ENCODE peak calls at places on chromosomes 7 and 10, in eight cellular contexts. L is SJCRH30; W is heart right ventricle; N is stimulated activated CD4-positive, alpha-beta T cell treated with anti-CD3 and anti-CD28 coated beads, TNF-alpha, amount 100 ng/mL, for 24 hours; C is IMR-90; Q is activated T-helper 1 cell treated with Interleukin-2 at 50 U/mL for 16 hours; A is NCI-H345; I is H54. K is an unnamed sample.

GRCh38 chr10:5014936-5015335 is 11.3 kb upstream of the AKR1C2 start:
- DNase-seq in I (no peak), Q (no peak), C (no peak), W (no peak), A (no peak), N (no peak), L (no peak), K (peak)

GRCh38 chr10:118966131-118967125 is 63.1 kb upstream of the NANOS1 start:
- DNase-seq in W (peak), C (no peak), L (no peak), I (no peak), A (no peak), N (no peak), Q (no peak), K (no peak)

GRCh38 chr10:67869996-67870395 is 14.5 kb upstream of the SIRT1 start:
- DNase-seq in A (no peak), N (no peak), C (no peak), L (no peak), W (no peak), Q (no peak), I (no peak), K (no peak)

GRCh38 chr10:32000937-32001336 is 55.3 kb downstream of the KIF5B start:
- DNase-seq in N (no peak), L (no peak), A (no peak), C (peak), W (no peak), Q (no peak), I (no peak), K (peak)

GRCh38 chr7:38318803-38319416 is 45.5 kb upstream of the TARP start:
- DNase-seq in L (peak), I (peak), C (peak), Q (no peak), N (no peak), W (peak), A (peak), K (peak)

GRCh38 chr7:54798569-54798968 is 39.6 kb upstream of the SEC61G start:
- DNase-seq in W (no peak), C (no peak), I (no peak), A (no peak), Q (no peak), N (no peak), L (no peak), K (no peak)

GRCh38 chr10:75972494-75973276 is 541.3 kb downstream of the LRMDA start:
- DNase-seq in Q (no peak), C (peak), A (peak), I (no peak), W (no peak), L (peak), N (no peak), K (no peak)

GRCh38 chr7:79506481-79506880 is 53.0 kb upstream of the MAGI2 start:
- DNase-seq in Q (no peak), A (no peak), N (no peak), W (no peak), I (no peak), L (peak), C (peak), K (peak)

GRCh38 chr7:82417898-82418297 is 25.7 kb downstream of the CACNA2D1 start:
- DNase-seq in W (no peak), Q (no peak), N (no peak), L (no peak), A (no peak), C (no peak), I (no peak), K (no peak)

GRCh38 chr7:98514211-98515150 is 102.6 kb upstream of the NPTX2 start:
- DNase-seq in Q (no peak), A (no peak), N (no peak), I (no peak), C (no peak), L (no peak), W (no peak), K (no peak)

GRCh38 chr10:28054211-28054888 is 55.5 kb upstream of the ODAD2 start:
- DNase-seq in L (no peak), W (no peak), Q (no peak), N (no peak), A (no peak), I (peak), C (peak), K (peak)

GRCh38 chr7:411677-412312 is 107.9 kb downstream of the PDGFA start:
- DNase-seq in A (no peak), L (no peak), Q (no peak), W (no peak), I (no peak), N (no peak), C (no peak), K (no peak)

GRCh38 chr7:77450613-77451012 is 34.5 kb upstream of the GSAP start:
- DNase-seq in A (no peak), W (no peak), N (no peak), I (no peak), C (no peak), L (no peak), Q (no peak), K (no peak)

GRCh38 chr10:127907411-127908105 is 655 bp downstream of the PTPRE start:
- DNase-seq in I (no peak), C (no peak), W (peak), Q (no peak), A (peak), L (no peak), N (no peak), K (no peak)

GRCh38 chr10:119493155-119493554 is 49.4 kb downstream of the RGS10 start:
- DNase-seq in I (no peak), L (no peak), N (no peak), A (no peak), W (no peak), Q (no peak), C (no peak), K (no peak)

GRCh38 chr10:34526758-34527730 is 288.1 kb downstream of the PARD3 start:
- DNase-seq in N (no peak), W (peak), I (no peak), Q (no peak), C (peak), A (no peak), L (no peak), K (peak)

GRCh38 chr7:95595825-95596182 is 512 bp downstream of the PDK4 start:
- DNase-seq in C (no peak), L (no peak), A (no peak), N (no peak), I (no peak), Q (no peak), W (no peak), K (no peak)

GRCh38 chr10:24848169-24848688 is 104.2 kb downstream of the PRTFDC1 start:
- DNase-seq in W (no peak), A (no peak), Q (no peak), L (no peak), N (no peak), C (peak), I (no peak), K (no peak)

GRCh38 chr10:13787015-13787421 is 200.3 kb downstream of the PRPF18 start:
- DNase-seq in Q (peak), W (peak), N (peak), L (no peak), I (peak), A (no peak), C (peak), K (peak)

GRCh38 chr7:1421946-1422345 is 37.3 kb downstream of the MICALL2 start:
- DNase-seq in W (no peak), C (no peak), A (no peak), Q (no peak), L (no peak), I (no peak), N (no peak), K (no peak)

GRCh38 chr7:26305869-26306665 is 14.4 kb downstream of the SNX10 start:
- DNase-seq in A (no peak), Q (no peak), N (no peak), C (no peak), W (no peak), L (no peak), I (no peak), K (no peak)

GRCh38 chr10:102432162-102432950 is at the start of gene CUEDC2:
- DNase-seq in I (peak), N (peak), Q (peak), A (peak), L (peak), C (peak), W (peak), K (peak)

GRCh38 chr7:35680403-35681013 is 14.4 kb downstream of the HERPUD2 start:
- DNase-seq in Q (no peak), C (no peak), L (no peak), W (no peak), I (no peak), A (no peak), N (no peak), K (no peak)

GRCh38 chr7:99374121-99375064 is at the start of gene ARPC1B:
- DNase-seq in I (peak), N (peak), A (peak), L (peak), Q (peak), C (peak), W (peak), K (peak)

GRCh38 chr10:75335191-75335590 is 66.4 kb downstream of the ZNF503 start:
- DNase-seq in L (no peak), C (no peak), A (no peak), I (no peak), N (no peak), W (no peak), Q (no peak), K (no peak)

GRCh38 chr7:79176859-79177477 is 276.5 kb downstream of the MAGI2 start:
- DNase-seq in L (peak), W (peak), C (peak), N (no peak), I (no peak), Q (no peak), A (peak), K (peak)

GRCh38 chr7:115600196-115600595 is 430.4 kb downstream of the TFEC start:
- DNase-seq in C (peak), N (no peak), W (no peak), Q (no peak), L (no peak), A (no peak), I (no peak), K (no peak)

GRCh38 chr7:80359476-80359875 is 152.4 kb downstream of the GNAT3 start:
- DNase-seq in A (no peak), Q (no peak), C (no peak), I (no peak), W (no peak), N (no peak), L (no peak), K (no peak)

GRCh38 chr7:135204271-135204872 is 7.0 kb downstream of the WDR91 start:
- DNase-seq in L (no peak), C (peak), I (no peak), A (no peak), Q (no peak), W (no peak), N (no peak), K (no peak)

GRCh38 chr7:12847001-12847400 is 159.6 kb downstream of the ARL4A start:
- DNase-seq in N (no peak), C (no peak), W (no peak), L (no peak), Q (no peak), I (no peak), A (no peak), K (no peak)

GRCh38 chr7:85176197-85176596 is 10.7 kb downstream of the SEMA3D start:
- DNase-seq in C (peak), A (no peak), I (no peak), L (no peak), N (no peak), Q (no peak), W (no peak), K (no peak)

GRCh38 chr10:102120987-102121738 is 995 bp upstream of the LDB1 start:
- DNase-seq in W (peak), I (peak), C (peak), L (peak), Q (no peak), A (no peak), N (no peak), K (peak)

GRCh38 chr10:45470098-45471012 is 96.3 kb downstream of the ALOX5 start:
- DNase-seq in L (no peak), C (peak), Q (peak), N (no peak), I (no peak), A (no peak), W (peak), K (peak)

GRCh38 chr7:41003031-41003925 is 699.6 kb downstream of the INHBA start:
- DNase-seq in A (peak), C (peak), Q (no peak), N (no peak), I (peak), W (no peak), L (peak), K (peak)

GRCh38 chr10:118763202-118763988 is 8.6 kb upstream of the CACUL1 start:
- DNase-seq in A (peak), L (no peak), Q (no peak), W (no peak), N (no peak), C (no peak), I (no peak), K (no peak)

K was measured in A172.